ENCODE peak calls at places on chromosomes 5 and 9, in eight cellular contexts. One of them, this sample, is unnamed.

GRCh38 chr5:124263172-124263571 is 483.3 kb downstream of the ZNF608 start:
- DNase-seq in BJ: no peak
- DNase-seq in lung: no peak
- DNase-seq in PC-9: peak; percentile 67
- DNase-seq in dorsolateral prefrontal cortex: no peak
- DNase-seq in OCI-LY7: no peak
- DNase-seq in GM13977: no peak
- DNase-seq in B cell: no peak
- DNase-seq in this sample: no peak

GRCh38 chr5:82620957-82621600 is 342.9 kb upstream of the RPS23 start:
- DNase-seq in BJ: no peak
- DNase-seq in lung: no peak
- DNase-seq in PC-9: no peak
- DNase-seq in dorsolateral prefrontal cortex: no peak
- DNase-seq in OCI-LY7: no peak
- DNase-seq in GM13977: no peak
- DNase-seq in B cell: no peak
- DNase-seq in this sample: no peak

GRCh38 chr9:134939836-134940235 is 22.1 kb upstream of the FCN1 start:
- DNase-seq in BJ: no peak
- DNase-seq in lung: no peak
- DNase-seq in PC-9: no peak
- DNase-seq in dorsolateral prefrontal cortex: no peak
- DNase-seq in OCI-LY7: no peak
- DNase-seq in GM13977: no peak
- DNase-seq in B cell: no peak
- DNase-seq in this sample: no peak

GRCh38 chr5:72108200-72109050 is 1.1 kb downstream of the MAP1B start:
- DNase-seq in BJ: no peak
- DNase-seq in lung: peak; percentile 40
- DNase-seq in PC-9: peak; percentile 56
- DNase-seq in dorsolateral prefrontal cortex: peak; percentile 79
- DNase-seq in OCI-LY7: no peak
- DNase-seq in GM13977: peak; percentile 62
- DNase-seq in B cell: peak; percentile 30
- DNase-seq in this sample: peak; percentile 46

GRCh38 chr5:43422143-43422542 is 10.0 kb upstream of the CCL28 start:
- DNase-seq in BJ: no peak
- DNase-seq in lung: no peak
- DNase-seq in PC-9: peak; percentile 95
- DNase-seq in dorsolateral prefrontal cortex: no peak
- DNase-seq in OCI-LY7: no peak
- DNase-seq in GM13977: no peak
- DNase-seq in B cell: no peak
- DNase-seq in this sample: no peak

GRCh38 chr5:97888439-97888838 is 705.4 kb upstream of the RIOK2 start:
- DNase-seq in BJ: no peak
- DNase-seq in lung: no peak
- DNase-seq in PC-9: no peak
- DNase-seq in dorsolateral prefrontal cortex: no peak
- DNase-seq in OCI-LY7: no peak
- DNase-seq in GM13977: peak; percentile 31
- DNase-seq in B cell: no peak
- DNase-seq in this sample: peak; percentile 42

GRCh38 chr9:106622148-106622547 is 240.8 kb upstream of the ZNF462 start:
- DNase-seq in BJ: no peak
- DNase-seq in lung: no peak
- DNase-seq in PC-9: no peak
- DNase-seq in dorsolateral prefrontal cortex: no peak
- DNase-seq in OCI-LY7: no peak
- DNase-seq in GM13977: no peak
- DNase-seq in B cell: no peak
- DNase-seq in this sample: no peak

GRCh38 chr9:137705443-137705863 is 86.6 kb downstream of the EHMT1 start:
- DNase-seq in BJ: no peak
- DNase-seq in lung: no peak
- DNase-seq in PC-9: no peak
- DNase-seq in dorsolateral prefrontal cortex: no peak
- DNase-seq in OCI-LY7: peak; percentile 75
- DNase-seq in GM13977: peak; percentile 81
- DNase-seq in B cell: peak; percentile 73
- DNase-seq in this sample: peak; percentile 88

GRCh38 chr9:121725008-121725795 is 73.8 kb downstream of the DAB2IP start:
- DNase-seq in BJ: peak; percentile 97
- DNase-seq in lung: peak; percentile 79
- DNase-seq in PC-9: no peak
- DNase-seq in dorsolateral prefrontal cortex: peak; percentile 81
- DNase-seq in OCI-LY7: no peak
- DNase-seq in GM13977: no peak
- DNase-seq in B cell: no peak
- DNase-seq in this sample: no peak

GRCh38 chr9:95379630-95380029 is 62.1 kb upstream of the FANCC start:
- DNase-seq in BJ: no peak
- DNase-seq in lung: no peak
- DNase-seq in PC-9: no peak
- DNase-seq in dorsolateral prefrontal cortex: no peak
- DNase-seq in OCI-LY7: peak; percentile 45
- DNase-seq in GM13977: no peak
- DNase-seq in B cell: no peak
- DNase-seq in this sample: no peak

GRCh38 chr5:111748304-111748763 is 8.7 kb downstream of the NREP start:
- DNase-seq in BJ: peak; percentile 62
- DNase-seq in lung: no peak
- DNase-seq in PC-9: no peak
- DNase-seq in dorsolateral prefrontal cortex: no peak
- DNase-seq in OCI-LY7: no peak
- DNase-seq in GM13977: no peak
- DNase-seq in B cell: no peak
- DNase-seq in this sample: no peak

GRCh38 chr5:149917073-149917676 is 27.4 kb downstream of the PDE6A start:
- DNase-seq in BJ: no peak
- DNase-seq in lung: no peak
- DNase-seq in PC-9: peak; percentile 69
- DNase-seq in dorsolateral prefrontal cortex: no peak
- DNase-seq in OCI-LY7: no peak
- DNase-seq in GM13977: no peak
- DNase-seq in B cell: no peak
- DNase-seq in this sample: no peak

GRCh38 chr9:33044677-33045282 is 19.7 kb downstream of the DNAJA1 start:
- DNase-seq in BJ: no peak
- DNase-seq in lung: no peak
- DNase-seq in PC-9: no peak
- DNase-seq in dorsolateral prefrontal cortex: no peak
- DNase-seq in OCI-LY7: no peak
- DNase-seq in GM13977: no peak
- DNase-seq in B cell: no peak
- DNase-seq in this sample: no peak
- TF ChIP-seq CTCF in BJ: peak; percentile 27
- TF ChIP-seq CTCF in lung: peak; percentile 5
- TF ChIP-seq CTCF in PC-9: no peak
- TF ChIP-seq CTCF in dorsolateral prefrontal cortex: peak; percentile 23
- TF ChIP-seq CTCF in OCI-LY7: no peak
- TF ChIP-seq CTCF in GM13977: no peak
- TF ChIP-seq CTCF in B cell: no peak
- TF ChIP-seq CTCF in this sample: no peak

DNA sequence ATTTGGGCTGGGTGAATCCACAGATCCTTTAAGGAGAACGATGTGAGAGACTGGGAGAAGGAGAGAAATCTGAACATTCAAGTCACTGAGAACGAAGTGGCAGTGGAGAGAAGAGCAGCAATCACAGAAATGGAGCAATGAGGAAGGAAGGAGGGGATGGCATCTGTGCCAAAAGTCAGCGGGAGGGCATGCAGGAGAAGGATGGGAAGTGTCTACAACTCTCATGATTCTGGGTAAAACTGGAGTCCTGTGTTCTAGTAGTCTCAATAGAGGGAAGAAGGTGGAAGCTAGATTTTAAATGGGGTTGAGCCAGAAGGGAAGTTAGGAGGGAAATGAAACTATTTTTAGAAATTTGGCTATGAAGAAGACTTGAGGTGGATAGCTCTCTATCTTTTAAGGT is 39.1 kb upstream of the SPATA31C2 start:
- DNase-seq in BJ: no peak
- DNase-seq in lung: no peak
- DNase-seq in PC-9: no peak
- DNase-seq in dorsolateral prefrontal cortex: no peak
- DNase-seq in OCI-LY7: no peak
- DNase-seq in GM13977: no peak
- DNase-seq in B cell: no peak
- DNase-seq in this sample: no peak
- TF ChIP-seq CTCF in BJ: no peak
- TF ChIP-seq CTCF in lung: no peak
- TF ChIP-seq CTCF in PC-9: no peak
- TF ChIP-seq CTCF in dorsolateral prefrontal cortex: no peak
- TF ChIP-seq CTCF in OCI-LY7: no peak
- TF ChIP-seq CTCF in GM13977: no peak
- TF ChIP-seq CTCF in B cell: no peak
- TF ChIP-seq CTCF in this sample: no peak

DNA sequence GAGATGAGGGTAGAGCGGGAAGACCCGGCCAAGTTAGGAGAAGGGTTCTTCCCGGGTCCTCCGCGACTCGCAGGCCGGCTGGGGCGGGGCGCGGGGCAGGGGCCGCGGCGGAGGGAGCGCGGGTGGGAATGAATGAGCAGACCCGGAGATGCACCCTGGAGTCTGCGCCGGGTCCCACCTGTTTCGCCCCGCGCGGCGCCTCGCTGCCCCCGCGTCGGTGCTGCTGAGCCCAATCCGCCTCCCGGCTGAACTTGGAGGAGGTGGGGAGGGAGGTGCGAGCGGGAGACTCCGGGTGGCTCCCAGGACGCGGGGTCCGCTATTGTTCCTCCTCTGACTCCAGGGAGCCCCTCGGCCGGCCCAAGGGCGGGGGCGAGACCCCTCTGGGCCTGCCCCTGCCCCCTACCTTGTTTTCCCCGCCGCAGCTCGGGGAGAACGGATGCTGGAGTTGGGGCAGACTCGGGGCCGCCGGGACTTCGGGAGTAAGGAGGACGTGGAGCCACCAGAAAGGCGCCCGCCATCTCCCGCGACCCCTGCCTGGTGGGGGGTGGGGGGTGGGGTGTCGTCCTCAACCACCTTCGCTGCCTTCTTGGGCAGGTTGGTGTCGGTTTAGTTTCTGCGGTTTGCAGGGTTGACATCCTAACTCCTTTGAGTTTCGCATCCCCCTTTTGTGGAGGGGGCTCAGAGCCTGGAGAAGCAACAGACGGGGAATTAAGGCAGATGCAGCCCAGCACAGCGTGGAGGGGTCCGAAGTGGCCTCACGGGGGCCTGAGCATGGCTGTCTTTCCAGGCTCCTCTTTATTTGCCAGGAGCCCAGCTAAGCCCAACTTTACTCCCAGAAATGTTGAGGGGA is 797 bp downstream of the RAI14 start:
- DNase-seq in BJ: no peak
- DNase-seq in lung: no peak
- DNase-seq in PC-9: no peak
- DNase-seq in dorsolateral prefrontal cortex: peak; percentile 45
- DNase-seq in OCI-LY7: no peak
- DNase-seq in GM13977: peak; percentile 45
- DNase-seq in B cell: peak; percentile 47
- DNase-seq in this sample: peak; percentile 35
- TF ChIP-seq CTCF in BJ: peak; percentile 7
- TF ChIP-seq CTCF in lung: no peak
- TF ChIP-seq CTCF in PC-9: no peak
- TF ChIP-seq CTCF in dorsolateral prefrontal cortex: no peak
- TF ChIP-seq CTCF in OCI-LY7: no peak
- TF ChIP-seq CTCF in GM13977: no peak
- TF ChIP-seq CTCF in B cell: no peak
- TF ChIP-seq CTCF in this sample: no peak

DNA sequence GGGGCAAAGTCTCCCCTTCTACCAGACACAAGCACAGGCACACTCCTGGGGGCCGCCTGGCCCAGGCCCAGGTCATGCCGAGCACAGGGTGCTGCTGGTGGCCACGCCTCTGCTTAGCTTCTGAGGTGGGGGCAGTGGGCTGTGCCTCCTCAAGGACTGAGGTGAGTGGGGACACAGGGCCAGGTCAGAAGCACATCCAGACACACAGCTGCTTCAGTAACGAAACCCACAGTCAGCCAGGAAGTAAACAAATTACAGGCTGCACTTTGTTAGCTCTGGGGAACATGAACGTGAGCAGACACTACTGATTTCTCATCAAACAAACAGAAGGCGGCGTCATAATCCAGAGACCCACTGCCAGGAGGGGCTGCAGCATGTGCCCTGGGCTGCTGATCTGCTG is 192.4 kb downstream of the HSPA4 start:
- DNase-seq in BJ: no peak
- DNase-seq in lung: no peak
- DNase-seq in PC-9: no peak
- DNase-seq in dorsolateral prefrontal cortex: no peak
- DNase-seq in OCI-LY7: peak; percentile 43
- DNase-seq in GM13977: peak; percentile 59
- DNase-seq in B cell: no peak
- DNase-seq in this sample: peak; percentile 71
- TF ChIP-seq CTCF in BJ: no peak
- TF ChIP-seq CTCF in lung: no peak
- TF ChIP-seq CTCF in PC-9: no peak
- TF ChIP-seq CTCF in dorsolateral prefrontal cortex: no peak
- TF ChIP-seq CTCF in OCI-LY7: peak; percentile 17
- TF ChIP-seq CTCF in GM13977: no peak
- TF ChIP-seq CTCF in B cell: no peak
- TF ChIP-seq CTCF in this sample: no peak